ENCODE peak calls at places on chromosomes 11 and 22, in seven cellular contexts. B is psoas muscle, Z is SJSA1, V is Panc1, I is heart left ventricle, C is heart right ventricle, H is DND-41. P is an unnamed sample. For H3K27me3 and H3K4me1, the result is how much of the 10 kb centered on the place peaks cover.

GRCh38 chr11:4095509-4096230 is 1.1 kb downstream of the RRM1 start:
- DNase-seq in B (no peak), Z (peak), V (no peak), I (no peak), C (no peak), H (no peak), P (no peak)

GRCh38 chr22:36036167-36036624 is 7.6 kb upstream of the RBFOX2 start:
- DNase-seq in B (no peak), Z (peak), V (no peak), I (no peak), C (no peak), H (no peak), P (no peak)

GRCh38 chr11:133508448-133508847 is 23.9 kb downstream of the OPCML start:
- DNase-seq in B (no peak), Z (no peak), V (no peak), I (no peak), C (peak), H (no peak), P (no peak)

GRCh38 chr11:128874406-128874805 is 7.3 kb upstream of the KCNJ1 start:
- DNase-seq in B (no peak), Z (no peak), V (no peak), I (no peak), C (no peak), H (no peak), P (no peak)

GRCh38 chr22:30919973-30920372 is 48.6 kb downstream of the MORC2 start:
- DNase-seq in B (no peak), Z (no peak), V (no peak), I (no peak), C (no peak), H (no peak), P (no peak)

GRCh38 chr11:117905524-117905923 is 23.7 kb downstream of the TMPRSS13 start:
- DNase-seq in B (no peak), Z (no peak), V (no peak), I (no peak), C (no peak), H (peak), P (no peak)

GRCh38 chr11:112795142-112795815 is 165.9 kb upstream of the NCAM1 start:
- DNase-seq in B (peak), Z (no peak), V (peak), I (no peak), C (no peak), H (peak), P (peak)

GRCh38 chr22:39287076-39287743 is 32.2 kb downstream of the RPL3 start:
- DNase-seq in B (no peak), Z (no peak), V (no peak), I (no peak), C (no peak), H (no peak), P (no peak)

GRCh38 chr11:59545179-59546020 is 34.1 kb downstream of the OR4D9 start:
- DNase-seq in B (no peak), Z (no peak), V (no peak), I (no peak), C (no peak), H (no peak), P (no peak)

GRCh38 chr11:36702330-36703054 is 104.5 kb upstream of the RAG2 start:
- DNase-seq in B (no peak), Z (peak), V (peak), I (no peak), C (peak), H (peak), P (no peak)

GRCh38 chr11:12274558-12275197 is 102.7 kb upstream of the PARVA start:
- DNase-seq in B (no peak), Z (peak), V (no peak), I (no peak), C (no peak), H (no peak), P (no peak)

GRCh38 chr11:64206457-64207246 is at the start of gene FERMT3:
- DNase-seq in B (peak), Z (no peak), V (no peak), I (peak), C (peak), H (peak), P (peak)

GRCh38 chr11:10328314-10329090 is 23.6 kb downstream of the ADM start:
- DNase-seq in B (no peak), Z (peak), V (no peak), I (no peak), C (no peak), H (no peak), P (no peak)

GRCh38 chr11:68782711-68783110 is 31.4 kb upstream of the TESMIN start:
- DNase-seq in B (no peak), Z (no peak), V (no peak), I (no peak), C (no peak), H (no peak), P (no peak)

DNA sequence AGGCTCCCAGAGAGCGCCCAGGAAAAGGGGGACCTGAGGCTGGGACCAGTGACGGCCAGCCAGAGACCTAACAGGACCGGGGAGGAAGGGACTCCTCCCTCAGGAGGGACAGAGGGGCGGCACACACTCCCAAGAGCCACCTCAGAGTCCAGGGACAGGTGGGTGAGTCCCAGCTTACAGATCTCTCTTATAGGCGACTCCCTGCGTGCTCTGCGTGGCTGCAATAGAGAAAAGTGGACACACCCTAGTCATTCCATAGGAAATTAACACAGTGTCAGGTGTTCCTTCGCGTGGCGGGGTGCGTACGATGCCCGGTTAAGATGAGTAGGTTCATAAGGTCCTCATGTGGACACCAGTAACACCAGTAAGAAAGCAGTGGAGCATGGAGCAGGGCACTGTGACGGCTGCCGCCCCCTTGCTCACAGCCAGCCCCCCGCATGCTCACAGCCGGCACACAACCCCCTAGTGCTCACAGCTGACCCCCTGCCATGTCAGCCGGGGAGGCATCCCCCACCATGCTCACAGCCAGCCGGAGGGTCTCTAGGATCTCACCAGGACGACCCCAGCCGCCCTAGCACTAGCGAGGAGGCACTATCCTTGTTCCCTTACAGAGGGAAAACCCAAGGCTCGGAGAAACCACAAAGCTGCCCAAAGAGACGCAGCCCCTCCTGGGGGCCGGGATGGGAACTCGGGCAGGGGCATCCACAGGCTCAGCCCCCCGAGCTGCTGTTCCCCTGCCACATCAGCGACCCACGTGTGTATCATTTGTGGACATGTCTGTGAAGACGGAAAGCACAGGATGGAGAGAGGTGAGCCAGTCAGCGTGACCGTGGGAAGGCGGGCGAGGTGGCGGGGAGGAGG is 426.8 kb downstream of the TBC1D22A start:
- DNase-seq in B (no peak), Z (no peak), V (no peak), I (no peak), C (no peak), H (no peak), P (no peak)
- H3K27ac ChIP-seq in B (no peak), Z (no peak), V (no peak), I (no peak), C (no peak), H (no peak), P (no peak)

DNA sequence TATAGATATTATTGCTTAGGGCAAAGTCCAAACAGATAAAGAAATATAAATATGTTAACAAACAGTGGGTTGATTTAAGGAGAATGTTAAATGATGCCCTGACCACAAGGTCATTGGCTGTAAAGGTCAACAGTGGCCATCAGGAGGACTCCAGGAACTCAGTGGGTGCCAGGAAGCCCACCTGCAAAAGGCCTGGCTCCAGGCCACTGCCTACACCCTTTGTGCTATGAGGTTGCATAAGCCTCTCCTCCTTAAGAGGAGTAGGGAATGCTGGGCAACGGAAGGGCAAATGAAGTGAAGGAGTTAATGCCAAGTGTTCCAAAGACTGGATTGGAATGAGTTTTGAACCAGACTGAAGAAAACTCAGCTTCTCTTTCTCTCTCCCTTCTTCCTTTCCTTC is 73.3 kb upstream of the ALX4 start:
- DNase-seq in B (no peak), Z (no peak), V (no peak), I (no peak), C (no peak), H (no peak), P (no peak)
- H3K27me3 ChIP-seq in B (under half), Z (under half), V (under half), I (under half), C (under half), H (under half), P (under half)

GRCh38 chr22:18076060-18076497 is 1.7 kb upstream of the PEX26 start:
- DNase-seq in B (peak), Z (peak), V (peak), I (peak), C (peak), H (peak), P (peak)
- H3K4me1 ChIP-seq in B (under half), Z (under half), V (under half), I (under half), C (under half), H (under half), P (under half)

DNA sequence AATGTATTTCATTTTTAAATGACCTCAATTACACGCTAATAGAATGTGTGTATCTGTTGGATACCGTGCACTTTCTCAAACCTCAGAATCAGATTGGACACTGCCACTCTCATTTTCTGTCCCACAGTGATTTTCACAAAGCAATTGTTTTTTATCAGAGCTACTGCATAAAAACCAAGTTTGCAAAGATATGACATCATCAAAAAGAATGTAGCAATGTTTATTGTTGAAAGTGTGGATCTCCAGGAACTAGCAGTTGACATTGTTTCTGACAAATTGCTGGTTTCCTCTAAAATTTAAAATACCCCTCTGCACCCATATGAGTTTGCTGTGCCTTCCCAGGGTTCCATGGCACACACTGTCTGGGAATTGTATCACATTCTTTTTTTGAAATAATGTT is 362.7 kb upstream of the DDI1 start:
- DNase-seq in B (no peak), Z (peak), V (no peak), I (no peak), C (no peak), H (no peak), P (no peak)
- H3K27ac ChIP-seq in B (no peak), Z (peak), V (no peak), I (no peak), C (no peak), H (no peak), P (no peak)

GRCh38 chr11:78655561-78655960 is 80.9 kb upstream of the NARS2 start:
- DNase-seq in B (no peak), Z (no peak), V (no peak), I (no peak), C (no peak), H (no peak), P (no peak)

GRCh38 chr11:78654071-78654470 is 79.4 kb upstream of the NARS2 start:
- DNase-seq in B (no peak), Z (no peak), V (no peak), I (no peak), C (no peak), H (no peak), P (no peak)

GRCh38 chr11:78653294-78653909 is 78.7 kb upstream of the NARS2 start:
- DNase-seq in B (no peak), Z (no peak), V (no peak), I (no peak), C (no peak), H (no peak), P (no peak)

GRCh38 chr11:78656327-78656726 is 81.7 kb upstream of the NARS2 start:
- DNase-seq in B (no peak), Z (no peak), V (no peak), I (no peak), C (no peak), H (no peak), P (no peak)

DNA sequence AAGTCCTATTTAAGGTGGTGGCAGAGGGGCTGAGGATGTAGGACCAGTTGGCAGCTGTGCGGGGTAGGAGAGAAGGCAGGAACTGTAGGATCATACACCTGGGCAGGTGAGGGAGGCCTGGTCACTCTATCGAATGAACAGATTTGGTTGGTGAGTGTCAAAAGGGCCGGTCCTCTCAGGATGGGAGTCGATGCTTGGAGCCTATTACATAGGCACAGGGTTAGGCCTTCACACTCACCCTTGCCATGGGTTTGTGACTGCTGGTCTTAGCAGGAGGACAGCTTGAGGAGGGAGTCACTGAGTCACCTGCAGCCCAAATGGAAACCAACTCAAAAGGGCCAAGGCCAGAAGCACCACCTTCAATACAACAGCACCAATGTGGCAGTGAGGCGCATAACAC is 80.2 kb upstream of the NARS2 start:
- DNase-seq in B (no peak), Z (no peak), V (no peak), I (no peak), C (no peak), H (no peak), P (no peak)
- H3K27me3 ChIP-seq in B (under half), Z (under half), V (under half), I (under half), C (under half), H (under half), P (under half)

P was measured in effector memory CD4-positive, alpha-beta T cell.